ENCODE peak calls at places on chromosomes 16 and 17, in eight cellular contexts. E is PC-3; A is upper lobe of right lung; B is CD4-positive, alpha-beta T cell; G is CD8-positive, alpha-beta T cell; L is psoas muscle; J is fibroblast of lung; D is heart left ventricle. Q is an unnamed sample.

GRCh38 chr17:2063306-2064146 is 8.6 kb downstream of the HIC1 start:
- DNase-seq in E (no peak), A (no peak), B (no peak), G (no peak), L (peak; percentile 43), J (peak; percentile 79), D (no peak), Q (peak; percentile 49)

GRCh38 chr17:77601054-77601979 is 357.2 kb upstream of the TNRC6C start:
- DNase-seq in E (no peak), A (peak; percentile 58), B (no peak), G (no peak), L (peak; percentile 62), J (no peak), D (peak; percentile 63), Q (peak; percentile 10)

GRCh38 chr17:54426287-54426886 is 474.3 kb upstream of the TOM1L1 start:
- DNase-seq in E (peak; percentile 38), A (no peak), B (no peak), G (no peak), L (no peak), J (no peak), D (no peak), Q (no peak)

GRCh38 chr17:44927696-44928095 is 12.4 kb upstream of the GFAP start:
- DNase-seq in E (no peak), A (peak; percentile 23), B (no peak), G (no peak), L (no peak), J (no peak), D (no peak), Q (no peak)

GRCh38 chr17:38701504-38702165 is 3.4 kb upstream of the MLLT6 start:
- DNase-seq in E (peak; percentile 34), A (no peak), B (peak; percentile 51), G (peak; percentile 45), L (no peak), J (peak; percentile 26), D (no peak), Q (peak; percentile 75)

GRCh38 chr17:61135782-61136181 is 263.9 kb upstream of the TBX2 start:
- DNase-seq in E (no peak), A (no peak), B (no peak), G (no peak), L (no peak), J (no peak), D (peak; percentile 18), Q (no peak)

GRCh38 chr17:11885051-11885450 is 112.2 kb downstream of the ZNF18 start:
- DNase-seq in E (no peak), A (no peak), B (no peak), G (no peak), L (no peak), J (no peak), D (no peak), Q (no peak)

GRCh38 chr16:74865922-74866598 is 91.4 kb upstream of the FA2H start:
- DNase-seq in E (no peak), A (no peak), B (no peak), G (no peak), L (no peak), J (peak; percentile 86), D (no peak), Q (no peak)

DNA sequence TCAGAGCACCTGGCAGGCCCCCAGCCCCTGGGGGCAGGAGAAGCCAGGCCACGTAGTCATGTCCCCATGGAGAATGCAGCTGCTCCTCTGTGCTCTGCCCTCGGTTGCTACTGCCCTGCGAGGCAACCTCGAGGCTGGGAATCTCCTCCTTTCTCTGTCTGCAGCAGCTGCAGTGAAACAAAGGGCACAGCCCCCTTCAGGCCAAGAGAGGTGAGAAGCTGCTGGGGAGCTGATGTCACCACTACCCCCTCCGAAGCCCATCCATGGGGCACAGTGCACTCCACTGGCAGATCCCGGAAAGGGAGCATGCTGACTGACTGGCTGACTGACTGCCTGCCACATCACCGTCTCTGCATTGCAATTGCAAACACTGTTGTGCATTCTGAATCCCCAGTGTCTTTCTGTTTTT is 103.7 kb downstream of the GRIN2A start:
- DNase-seq in E (no peak), A (no peak), B (no peak), G (no peak), L (no peak), J (peak; percentile 31), D (no peak), Q (no peak)
- TF ChIP-seq CTCF in E (no peak), A (no peak), B (no peak), G (no peak), L (no peak), J (no peak), D (no peak), Q (no peak)

GRCh38 chr17:76384222-76384986 is at the start of gene SPHK1:
- DNase-seq in E (peak; percentile 89), A (peak; percentile 88), B (peak; percentile 50), G (peak; percentile 39), L (peak; percentile 78), J (peak; percentile 84), D (peak; percentile 82), Q (peak; percentile 93)

GRCh38 chr17:76382305-76382802 is 2.1 kb upstream of the SPHK1 start:
- DNase-seq in E (no peak), A (no peak), B (no peak), G (no peak), L (peak; percentile 37), J (peak; percentile 80), D (no peak), Q (no peak)

GRCh38 chr17:76382803-76383644 is 1.4 kb upstream of the SPHK1 start:
- DNase-seq in E (peak; percentile 66), A (peak; percentile 82), B (peak; percentile 46), G (peak; percentile 44), L (peak; percentile 58), J (peak; percentile 86), D (no peak), Q (peak; percentile 88)

GRCh38 chr17:76384987-76385891 is 830 bp downstream of the SPHK1 start:
- DNase-seq in E (peak; percentile 64), A (peak; percentile 74), B (peak; percentile 28), G (peak; percentile 10), L (peak; percentile 72), J (peak; percentile 69), D (peak; percentile 53), Q (peak; percentile 48)

DNA sequence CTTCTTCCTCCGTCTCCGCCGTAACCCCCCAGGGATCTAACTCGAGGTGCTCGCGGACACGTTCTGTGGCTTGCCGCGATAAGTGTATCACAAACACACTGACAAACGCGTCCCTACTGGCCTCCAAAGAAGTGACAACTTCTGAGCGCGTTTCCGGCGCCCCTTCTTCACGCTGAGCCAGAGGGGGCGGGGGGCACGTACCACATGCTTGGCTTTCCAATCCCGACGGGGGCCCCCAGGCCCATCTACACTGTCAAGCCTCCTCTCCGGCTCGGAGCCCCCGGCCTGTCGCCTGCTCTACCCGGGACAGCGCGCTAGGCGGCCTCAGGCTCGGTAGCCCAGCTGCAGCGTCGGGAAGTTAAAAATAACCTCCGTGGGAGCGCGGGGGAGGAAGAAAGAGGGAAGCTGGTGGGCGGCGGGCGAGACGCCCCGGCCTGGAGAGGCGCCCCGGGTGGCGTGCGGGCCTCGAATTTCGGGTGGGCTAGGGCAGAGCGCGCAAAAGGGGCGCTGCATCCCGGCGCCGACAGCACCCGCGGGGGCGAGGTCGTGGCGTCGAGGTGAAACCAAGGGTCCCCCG is 676 bp upstream of the SPHK1 start:
- DNase-seq in E (peak; percentile 37), A (peak; percentile 78), B (peak; percentile 31), G (peak; percentile 14), L (peak; percentile 54), J (peak; percentile 66), D (peak; percentile 67), Q (peak; percentile 73)
- TF ChIP-seq CTCF in E (peak; percentile 45), A (peak; percentile 36), B (no peak), G (peak; percentile 37), L (peak; percentile 38), J (peak; percentile 24), D (peak; percentile 29), Q (no peak)

GRCh38 chr17:48469227-48469626 is 39.2 kb upstream of the SKAP1 start:
- DNase-seq in E (no peak), A (no peak), B (no peak), G (no peak), L (no peak), J (no peak), D (no peak), Q (no peak)

GRCh38 chr17:48472485-48473281 is 42.7 kb upstream of the SKAP1 start:
- DNase-seq in E (peak; percentile 96), A (no peak), B (no peak), G (peak; percentile 11), L (no peak), J (peak; percentile 93), D (no peak), Q (no peak)

GRCh38 chr17:48471807-48472484 is 41.9 kb upstream of the SKAP1 start:
- DNase-seq in E (no peak), A (no peak), B (no peak), G (no peak), L (no peak), J (no peak), D (no peak), Q (no peak)

GRCh38 chr17:48468299-48468698 is 38.3 kb upstream of the SKAP1 start:
- DNase-seq in E (no peak), A (no peak), B (no peak), G (no peak), L (no peak), J (no peak), D (no peak), Q (no peak)

DNA sequence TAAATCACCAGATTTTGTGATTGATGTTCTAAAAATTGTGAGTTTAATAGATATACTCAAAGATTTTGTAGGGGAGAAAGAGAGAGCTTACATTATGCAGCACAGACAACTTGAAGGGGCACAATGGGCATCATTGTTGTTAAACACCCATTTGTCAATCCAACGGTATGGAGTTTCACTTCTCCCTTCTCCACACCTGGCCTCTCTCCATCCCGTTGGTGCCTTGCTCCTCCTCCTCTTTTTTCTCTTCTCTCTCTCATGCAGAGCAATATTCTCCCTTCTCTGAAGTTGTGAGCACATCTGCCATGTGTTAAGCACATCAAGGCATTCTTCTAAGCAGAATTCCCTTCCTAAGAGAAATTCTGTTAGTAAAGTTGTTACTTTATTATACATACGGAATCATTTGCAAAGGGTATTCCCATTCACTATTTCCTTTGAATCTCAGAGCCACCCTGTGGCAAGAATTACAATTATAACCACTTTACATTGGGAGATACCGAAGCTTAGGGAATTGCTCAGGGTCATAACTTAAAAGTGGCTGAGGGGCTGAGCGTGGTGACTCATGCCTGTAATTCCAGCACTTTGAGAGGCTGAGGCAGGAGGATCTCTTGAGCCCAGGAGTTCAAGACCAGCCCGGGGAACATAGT is 40.5 kb upstream of the SKAP1 start:
- DNase-seq in E (peak; percentile 47), A (no peak), B (no peak), G (no peak), L (no peak), J (peak; percentile 67), D (no peak), Q (no peak)
- TF ChIP-seq CTCF in E (peak; percentile 40), A (no peak), B (no peak), G (no peak), L (no peak), J (no peak), D (no peak), Q (no peak)

GRCh38 chr16:55368205-55368604 is 44.2 kb downstream of the IRX6 start:
- DNase-seq in E (no peak), A (no peak), B (no peak), G (no peak), L (no peak), J (no peak), D (no peak), Q (no peak)

GRCh38 chr16:55373489-55373832 is 49.5 kb downstream of the IRX6 start:
- DNase-seq in E (no peak), A (no peak), B (no peak), G (no peak), L (no peak), J (no peak), D (no peak), Q (no peak)

GRCh38 chr16:55369151-55369550 is 45.1 kb downstream of the IRX6 start:
- DNase-seq in E (no peak), A (no peak), B (no peak), G (no peak), L (no peak), J (no peak), D (no peak), Q (no peak)

GRCh38 chr16:55372792-55373488 is 48.9 kb downstream of the IRX6 start:
- DNase-seq in E (no peak), A (no peak), B (no peak), G (no peak), L (no peak), J (no peak), D (peak; percentile 67), Q (no peak)

GRCh38 chr16:55370762-55371482 is 46.9 kb downstream of the IRX6 start:
- DNase-seq in E (peak; percentile 22), A (peak; percentile 80), B (no peak), G (no peak), L (peak; percentile 65), J (peak; percentile 27), D (peak; percentile 76), Q (no peak)
- TF ChIP-seq CTCF in E (peak; percentile 37), A (peak; percentile 43), B (no peak), G (no peak), L (peak; percentile 60), J (peak; percentile 34), D (peak; percentile 40), Q (no peak)

Q was measured in GM13976.